ENCODE peak calls at places on chromosomes 3 and 15, in seven cellular contexts. T is GM12892, A is A549, N is erythroblast, P is transverse colon, R is body of pancreas, W is uterus. J is an unnamed sample.

GRCh38 chr3:146077181-146077580 is 83.8 kb downstream of the PLOD2 start:
- DNase-seq in R (no peak), N (no peak), P (no peak), T (no peak), W (no peak), A (no peak), J (no peak)

GRCh38 chr3:39141211-39141995 is 12.0 kb downstream of the CSRNP1 start:
- DNase-seq in P (peak; percentile 91), R (peak; percentile 90), A (no peak), T (no peak), W (peak; percentile 45), N (peak; percentile 50), J (peak; percentile 93)

GRCh38 chr3:66393486-66394260 is 107.1 kb downstream of the LRIG1 start:
- DNase-seq in T (no peak), W (no peak), R (no peak), N (no peak), P (no peak), A (no peak), J (no peak)

GRCh38 chr3:71064288-71064975 is 519.1 kb downstream of the FOXP1 start:
- DNase-seq in A (peak; percentile 33), R (peak; percentile 56), T (no peak), P (peak; percentile 62), W (peak; percentile 55), N (peak; percentile 29), J (peak; percentile 46)

GRCh38 chr15:100988297-100988696 is 69.1 kb downstream of the LRRK1 start:
- DNase-seq in T (no peak), P (no peak), A (no peak), N (no peak), W (no peak), R (no peak), J (no peak)

GRCh38 chr3:106814231-106814630 is 563.0 kb upstream of the CCDC54 start:
- DNase-seq in W (no peak), T (no peak), N (no peak), P (no peak), R (peak; percentile 4), A (no peak), J (no peak)

GRCh38 chr3:193928354-193929209 is 207.4 kb upstream of the HES1 start:
- DNase-seq in A (peak; percentile 3), W (no peak), N (peak; percentile 91), T (no peak), R (no peak), P (no peak), J (no peak)

GRCh38 chr3:193831495-193832455 is 238.8 kb downstream of the OPA1 start:
- DNase-seq in T (peak; percentile 27), P (no peak), N (peak; percentile 21), W (no peak), A (no peak), R (peak; percentile 68), J (no peak)

GRCh38 chr3:99410789-99411311 is 227.5 kb upstream of the COL8A1 start:
- DNase-seq in R (no peak), A (no peak), N (no peak), W (no peak), P (no peak), T (no peak), J (no peak)

GRCh38 chr15:71585159-71585558 is 225.2 kb upstream of the NR2E3 start:
- DNase-seq in R (no peak), T (no peak), W (no peak), N (no peak), P (no peak), A (no peak), J (no peak)

GRCh38 chr3:163476179-163476578 is 1602.1 kb downstream of the SI start:
- DNase-seq in R (no peak), W (no peak), T (no peak), P (no peak), N (no peak), A (no peak), J (no peak)

GRCh38 chr3:159416854-159417253 is 571.8 kb upstream of the IL12A start:
- DNase-seq in N (no peak), A (no peak), W (no peak), T (no peak), P (no peak), R (no peak), J (no peak)

GRCh38 chr15:29818141-29818540 is 4.1 kb downstream of the TJP1 start:
- DNase-seq in P (no peak), T (no peak), W (no peak), A (no peak), R (no peak), N (no peak), J (no peak)

GRCh38 chr3:119352235-119352634 is 58.1 kb downstream of the ARHGAP31 start:
- DNase-seq in A (no peak), W (no peak), R (no peak), T (peak; percentile 19), P (no peak), N (no peak), J (no peak)

GRCh38 chr15:65066001-65066634 is 1.7 kb downstream of the RASL12 start:
- DNase-seq in T (no peak), N (no peak), R (no peak), A (no peak), P (no peak), W (no peak), J (no peak)

GRCh38 chr3:78647735-78648134 is 1120.1 kb downstream of the ROBO1 start:
- DNase-seq in P (no peak), T (no peak), R (no peak), A (no peak), N (peak; percentile 2), W (no peak), J (no peak)

GRCh38 chr15:63456253-63456652 is 48.1 kb upstream of the USP3 start:
- DNase-seq in P (no peak), T (no peak), W (no peak), N (no peak), R (peak; percentile 58), A (no peak), J (no peak)

DNA sequence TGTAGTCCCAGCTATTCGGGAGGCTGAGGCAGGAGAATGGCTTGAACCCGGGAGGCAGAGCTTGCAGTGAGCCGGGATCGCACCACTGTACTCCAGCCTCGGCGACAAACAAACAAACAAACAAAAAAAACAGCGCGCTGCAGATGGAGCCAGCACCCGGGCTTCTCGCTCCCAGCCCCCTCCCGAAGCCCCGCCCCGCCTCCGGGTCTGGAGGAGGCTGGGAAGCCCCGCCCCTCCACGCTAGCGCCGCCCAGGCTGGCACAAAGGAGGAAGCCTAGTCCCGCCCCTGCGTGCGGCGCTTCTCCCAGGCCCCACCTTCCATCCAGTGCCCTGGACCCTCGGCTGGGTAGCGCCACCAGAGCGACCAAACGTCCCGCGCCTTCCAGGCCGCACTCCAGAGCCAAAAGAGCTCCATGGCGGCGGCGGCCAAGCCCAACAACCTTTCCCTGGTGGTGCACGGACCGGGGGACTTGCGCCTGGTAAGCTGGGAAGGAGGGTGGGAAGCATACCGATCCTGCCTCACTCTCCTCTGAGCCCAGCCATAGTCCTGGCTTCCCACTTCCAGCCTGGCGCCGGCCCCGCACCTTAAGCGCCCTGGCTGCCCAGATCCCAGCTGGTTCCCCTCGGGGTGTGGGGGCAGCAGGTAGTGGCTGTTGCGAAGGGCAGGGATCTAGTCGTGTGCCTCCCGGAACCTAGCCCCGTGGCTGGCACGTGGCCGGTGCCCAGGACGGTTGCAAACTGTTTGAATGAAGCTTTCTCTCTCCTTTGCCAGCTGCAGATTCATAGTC is at the start of gene SORD:
- DNase-seq in W (peak; percentile 91), P (peak; percentile 96), N (peak; percentile 85), R (peak; percentile 94), T (peak; percentile 96), A (peak; percentile 75), J (peak; percentile 79)
- TF ChIP-seq POLR2A in W (peak; percentile 50), P (no peak), N (peak; percentile 19), R (peak; percentile 72), T (peak; percentile 58), A (peak; percentile 65), J (no peak)

GRCh38 chr3:151459360-151459759 is 1.5 kb downstream of the IGSF10 start:
- DNase-seq in P (no peak), T (no peak), W (no peak), N (no peak), A (no peak), R (no peak), J (no peak)
- TF ChIP-seq POLR2A in P (no peak), T (no peak), W (no peak), N (no peak), A (no peak), R (no peak), J (no peak)

GRCh38 chr15:56772868-56773639 is 39.7 kb upstream of the ZNF280D start:
- DNase-seq in A (no peak), P (no peak), N (no peak), R (no peak), W (no peak), T (no peak), J (no peak)
- TF ChIP-seq POLR2A in A (no peak), P (no peak), N (no peak), R (no peak), W (no peak), T (no peak), J (no peak)

GRCh38 chr3:53236112-53236841 is 19.5 kb downstream of the TKT start:
- DNase-seq in T (peak; percentile 29), N (peak; percentile 88), A (peak; percentile 55), W (peak; percentile 32), P (peak; percentile 79), R (peak; percentile 74), J (no peak)

GRCh38 chr3:53235545-53235944 is 20.3 kb downstream of the TKT start:
- DNase-seq in W (no peak), N (no peak), T (peak; percentile 10), R (no peak), P (no peak), A (no peak), J (no peak)

GRCh38 chr3:53239800-53240199 is 16.0 kb downstream of the TKT start:
- DNase-seq in R (no peak), P (no peak), T (no peak), W (no peak), N (no peak), A (no peak), J (no peak)

GRCh38 chr3:53238881-53239280 is 16.9 kb downstream of the TKT start:
- DNase-seq in N (no peak), P (no peak), A (no peak), T (no peak), W (no peak), R (no peak), J (no peak)

GRCh38 chr3:53238051-53238850 is 17.6 kb downstream of the TKT start:
- DNase-seq in N (peak; percentile 18), P (peak; percentile 51), T (no peak), A (peak; percentile 86), W (no peak), R (peak; percentile 62), J (peak; percentile 35)
- TF ChIP-seq POLR2A in N (no peak), P (no peak), T (no peak), A (peak; percentile 38), W (no peak), R (no peak), J (no peak)

GRCh38 chr3:14431928-14432834 is 29.8 kb downstream of the SLC6A6 start:
- DNase-seq in N (peak; percentile 87), W (peak; percentile 48), P (peak; percentile 93), R (peak; percentile 84), T (peak; percentile 96), A (peak; percentile 91), J (peak; percentile 83)
- TF ChIP-seq POLR2A in N (peak; percentile 53), W (no peak), P (no peak), R (no peak), T (peak; percentile 70), A (no peak), J (no peak)